ENCODE peak calls at places on chromosomes 11 and 22, in six cellular contexts. S is IMR-90, X is mesendoderm, L is mesenchymal stem cell, I is neuronal stem cell, B is H1. T is an unnamed sample.

GRCh38 chr11:112455791-112456190 is 195.1 kb upstream of the PLET1 start:
- DNase-seq in S (peak), X (no peak), L (no peak), I (no peak), B (no peak), T (no peak)

GRCh38 chr11:97111559-97111958 is 721.7 kb downstream of the JRKL start:
- DNase-seq in S (no peak), X (no peak), L (no peak), I (no peak), B (no peak), T (no peak)

GRCh38 chr11:115145316-115145715 is 358.9 kb downstream of the CADM1 start:
- DNase-seq in S (no peak), X (no peak), L (no peak), I (no peak), B (no peak), T (no peak)

GRCh38 chr11:31870609-31871309 is 59.6 kb upstream of the PAX6 start:
- DNase-seq in S (peak), X (peak), L (peak), I (peak), B (peak), T (peak)

GRCh38 chr11:94732617-94733292 is 35.4 kb upstream of the AMOTL1 start:
- DNase-seq in S (peak), X (no peak), L (peak), I (no peak), B (no peak), T (no peak)

GRCh38 chr11:122095950-122096942 is 19.8 kb downstream of the BLID start:
- DNase-seq in S (peak), X (no peak), L (peak), I (no peak), B (no peak), T (no peak)

GRCh38 chr11:59706518-59707285 is 6.9 kb downstream of the OR10V1 start:
- DNase-seq in S (peak), X (no peak), L (peak), I (no peak), B (no peak), T (no peak)

GRCh38 chr22:28369849-28370248 is 309.8 kb downstream of the TTC28 start:
- DNase-seq in S (no peak), X (peak), L (no peak), I (no peak), B (no peak), T (no peak)

GRCh38 chr22:40819741-40820140 is 595 bp upstream of the SLC25A17 start:
- DNase-seq in S (peak), X (no peak), L (peak), I (no peak), B (no peak), T (no peak)

GRCh38 chr11:12258451-12258850 is 118.9 kb upstream of the PARVA start:
- DNase-seq in S (peak), X (peak), L (peak), I (no peak), B (no peak), T (no peak)

GRCh38 chr11:128200467-128200866 is 386.9 kb downstream of the ETS1 start:
- DNase-seq in S (no peak), X (no peak), L (no peak), I (no peak), B (no peak), T (no peak)

GRCh38 chr11:27497284-27497866 is 9.2 kb downstream of the LIN7C start:
- DNase-seq in S (peak), X (no peak), L (peak), I (no peak), B (no peak), T (no peak)

GRCh38 chr22:26805131-26805530 is 147.7 kb downstream of the MIAT start:
- DNase-seq in S (peak), X (no peak), L (peak), I (no peak), B (no peak), T (no peak)

GRCh38 chr11:39668640-39669039 is 1790.8 kb downstream of the LRRC4C start:
- DNase-seq in S (no peak), X (no peak), L (peak), I (no peak), B (no peak), T (no peak)

GRCh38 chr11:64358907-64359711 is at the start of gene RPS6KA4:
- DNase-seq in S (peak), X (peak), L (peak), I (peak), B (peak), T (no peak)

GRCh38 chr11:76704171-76704948 is 33.8 kb upstream of the LRRC32 start:
- DNase-seq in S (no peak), X (peak), L (no peak), I (no peak), B (no peak), T (peak)

GRCh38 chr11:113618360-113618759 is 87.7 kb downstream of the TMPRSS5 start:
- DNase-seq in S (peak), X (no peak), L (no peak), I (no peak), B (no peak), T (no peak)

GRCh38 chr11:75495749-75496641 is 29.7 kb downstream of the GDPD5 start:
- DNase-seq in S (no peak), X (peak), L (no peak), I (no peak), B (peak), T (peak)

GRCh38 chr22:19755145-19755710 is 5.3 kb upstream of the TBX1 start:
- DNase-seq in S (no peak), X (no peak), L (no peak), I (no peak), B (peak), T (no peak)

GRCh38 chr11:27395556-27396258 is 32.7 kb upstream of the CCDC34 start:
- DNase-seq in S (peak), X (peak), L (peak), I (no peak), B (no peak), T (no peak)

GRCh38 chr11:95514386-95515145 is 275.0 kb downstream of the FAM76B start:
- DNase-seq in S (no peak), X (no peak), L (no peak), I (no peak), B (no peak), T (no peak)

GRCh38 chr22:27218012-27218483 is 560.7 kb downstream of the MIAT start:
- DNase-seq in S (no peak), X (no peak), L (peak), I (no peak), B (no peak), T (no peak)

GRCh38 chr11:5712507-5712906 is 22.9 kb downstream of the TRIM22 start:
- DNase-seq in S (peak), X (no peak), L (no peak), I (no peak), B (no peak), T (no peak)

GRCh38 chr22:18000441-18001039 is 23.8 kb downstream of the MICAL3 start:
- DNase-seq in S (no peak), X (peak), L (peak), I (peak), B (peak), T (no peak)

GRCh38 chr11:64234840-64235379 is 526 bp downstream of the VEGFB start:
- DNase-seq in S (no peak), X (no peak), L (peak), I (no peak), B (peak), T (no peak)

GRCh38 chr11:94279996-94280395 is 24.4 kb upstream of the IZUMO1R start:
- DNase-seq in S (no peak), X (no peak), L (no peak), I (no peak), B (no peak), T (no peak)

GRCh38 chr11:134071766-134072403 is 3.0 kb downstream of the JAM3 start:
- DNase-seq in S (peak), X (no peak), L (peak), I (no peak), B (no peak), T (no peak)

GRCh38 chr11:72813740-72814138 is 472 bp upstream of the ATG16L2 start:
- DNase-seq in S (peak), X (no peak), L (no peak), I (no peak), B (no peak), T (peak)

GRCh38 chr22:22752556-22753477 is 108.4 kb downstream of the GGTLC2 start:
- DNase-seq in S (peak), X (no peak), L (peak), I (no peak), B (peak), T (no peak)

GRCh38 chr22:24731786-24732185 is 42.7 kb downstream of the PIWIL3 start:
- DNase-seq in S (no peak), X (no peak), L (no peak), I (no peak), B (no peak), T (no peak)

GRCh38 chr11:111107501-111107900 is 138.0 kb upstream of the POU2AF2 start:
- DNase-seq in S (no peak), X (no peak), L (no peak), I (no peak), B (no peak), T (no peak)

GRCh38 chr11:66069715-66070603 is at the start of gene PACS1:
- DNase-seq in S (peak), X (peak), L (peak), I (no peak), B (peak), T (peak)

GRCh38 chr11:95365346-95365745 is 134.3 kb upstream of the SESN3 start:
- DNase-seq in S (no peak), X (no peak), L (no peak), I (no peak), B (no peak), T (no peak)

GRCh38 chr11:128299132-128299726 is 288.1 kb downstream of the ETS1 start:
- DNase-seq in S (peak), X (no peak), L (peak), I (no peak), B (no peak), T (no peak)

GRCh38 chr11:1087279-1087960 is 12.7 kb downstream of the MUC2 start:
- DNase-seq in S (no peak), X (no peak), L (no peak), I (no peak), B (no peak), T (no peak)
- H2BK15ac ChIP-seq in S (no peak), X (no peak), L (no peak), I (no peak), B (no peak), T (no peak)

GRCh38 chr11:110003426-110003825 is 89.8 kb upstream of the ZC3H12C start:
- DNase-seq in S (no peak), X (no peak), L (no peak), I (no peak), B (no peak), T (no peak)
- H2BK15ac ChIP-seq in S (no peak), X (no peak), L (no peak), I (no peak), B (no peak), T (no peak)

DNA sequence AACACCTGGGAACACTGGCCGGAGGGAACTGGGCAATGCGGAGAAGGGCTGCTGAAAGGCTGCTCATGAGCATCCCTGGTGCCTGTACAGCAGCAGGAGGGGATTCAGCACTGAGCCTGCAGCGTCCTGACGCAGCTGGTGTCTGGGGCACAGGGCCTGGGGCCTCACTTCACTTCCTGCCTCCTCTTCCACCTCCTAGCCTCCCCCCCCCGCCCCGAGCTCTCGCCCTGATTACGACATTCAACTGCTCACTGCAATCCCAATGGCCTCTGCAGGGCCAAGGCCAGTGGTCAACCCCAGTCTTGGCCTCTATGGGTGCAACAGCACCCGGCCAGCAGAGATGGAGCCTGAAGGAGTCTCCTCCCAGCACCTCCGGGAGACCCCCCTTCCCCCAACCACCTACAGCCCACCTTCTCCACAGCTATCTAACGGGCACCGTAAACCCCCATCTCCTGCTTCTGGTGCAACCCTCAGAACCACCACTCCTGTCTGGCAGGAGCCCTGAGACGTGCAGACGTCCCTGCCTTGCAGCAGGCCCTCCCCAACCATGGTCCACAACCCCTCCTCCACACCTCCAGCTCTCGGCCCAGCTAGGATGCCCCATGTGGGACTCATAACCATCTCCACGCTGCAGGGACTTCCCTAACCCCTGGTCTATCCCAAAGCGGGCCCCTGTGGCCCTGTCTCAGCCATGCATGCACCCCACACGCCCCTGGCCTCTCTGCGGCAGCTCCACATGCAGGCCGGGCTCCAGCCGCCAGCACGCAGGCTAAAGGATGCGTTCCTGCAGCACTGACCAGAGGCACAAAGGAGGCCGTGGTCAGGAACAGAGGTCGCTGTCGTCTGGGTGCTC is 38.2 kb downstream of the BRD1 start:
- DNase-seq in S (peak), X (peak), L (peak), I (no peak), B (no peak), T (no peak)
- H2BK15ac ChIP-seq in S (no peak), X (no peak), L (no peak), I (no peak), B (no peak), T (no peak)

GRCh38 chr11:86951706-86952105 is 3.5 kb downstream of the FZD4 start:
- DNase-seq in S (no peak), X (no peak), L (no peak), I (no peak), B (no peak), T (no peak)
- H2BK15ac ChIP-seq in S (peak), X (no peak), L (no peak), I (no peak), B (no peak), T (no peak)

DNA sequence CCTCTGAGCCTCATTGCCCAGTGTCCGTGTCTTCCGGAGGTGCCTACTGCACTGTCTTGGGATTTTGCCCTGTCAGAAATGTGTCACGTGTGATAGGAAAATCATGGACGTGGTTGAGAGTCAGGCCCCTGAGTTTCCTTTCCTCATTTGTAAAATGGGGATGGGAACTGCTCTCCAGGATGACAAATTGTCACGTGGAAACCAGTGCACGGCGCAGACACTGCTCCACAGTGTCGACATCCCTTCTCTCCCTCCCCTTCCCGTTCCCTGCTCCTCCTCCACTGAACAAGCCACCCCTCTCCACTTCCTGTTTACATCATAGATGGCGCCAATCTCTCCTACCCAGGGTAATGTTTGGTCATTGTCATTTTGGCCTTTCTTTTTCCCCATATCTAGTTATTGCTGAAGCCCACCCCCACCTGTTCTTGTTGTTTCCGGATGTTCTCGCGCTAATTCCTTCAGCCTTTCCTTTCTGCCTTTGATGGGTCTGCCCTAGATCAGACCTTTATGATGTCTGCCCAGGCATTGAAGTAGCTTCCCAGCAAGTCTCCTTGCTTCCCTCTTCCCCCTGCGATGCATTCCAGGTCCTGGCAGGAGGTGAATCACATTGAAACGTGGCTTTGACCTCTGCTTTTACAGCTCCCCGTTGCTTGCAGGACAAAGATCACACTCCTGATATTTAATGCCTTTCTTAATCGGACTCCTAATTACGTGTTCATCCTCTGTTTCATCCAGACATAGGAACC is 91.8 kb downstream of the TBC1D22A start:
- DNase-seq in S (peak), X (no peak), L (peak), I (no peak), B (no peak), T (no peak)
- H2BK15ac ChIP-seq in S (no peak), X (no peak), L (no peak), I (no peak), B (no peak), T (no peak)

DNA sequence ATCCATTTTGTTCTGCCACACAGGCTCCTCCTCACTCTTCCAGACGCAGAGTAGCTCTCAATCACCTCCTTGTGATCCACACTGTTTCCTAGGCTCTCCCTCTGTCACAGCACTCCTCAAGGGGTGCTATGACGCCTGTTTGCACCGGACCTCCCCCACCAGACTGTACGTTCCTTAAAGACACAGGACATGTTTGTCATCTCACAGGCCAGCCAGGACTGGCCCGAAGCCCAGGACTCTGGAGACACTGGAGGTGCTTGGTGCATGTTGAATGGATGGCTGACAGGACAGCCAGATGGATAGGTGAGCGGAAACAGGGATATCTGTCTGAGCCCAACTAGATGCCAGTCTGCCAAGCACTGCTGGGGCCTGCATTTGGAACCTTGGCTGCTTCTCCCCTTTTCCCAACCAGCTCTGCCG is 13.6 kb downstream of the PLA2G6 start:
- DNase-seq in S (no peak), X (no peak), L (no peak), I (no peak), B (no peak), T (no peak)
- H2BK15ac ChIP-seq in S (no peak), X (no peak), L (no peak), I (no peak), B (no peak), T (no peak)

GRCh38 chr11:102853055-102853454 is 9.6 kb upstream of the MMP3 start:
- DNase-seq in S (no peak), X (no peak), L (no peak), I (no peak), B (no peak), T (no peak)
- H2BK15ac ChIP-seq in S (no peak), X (no peak), L (no peak), I (no peak), B (no peak), T (no peak)

DNA sequence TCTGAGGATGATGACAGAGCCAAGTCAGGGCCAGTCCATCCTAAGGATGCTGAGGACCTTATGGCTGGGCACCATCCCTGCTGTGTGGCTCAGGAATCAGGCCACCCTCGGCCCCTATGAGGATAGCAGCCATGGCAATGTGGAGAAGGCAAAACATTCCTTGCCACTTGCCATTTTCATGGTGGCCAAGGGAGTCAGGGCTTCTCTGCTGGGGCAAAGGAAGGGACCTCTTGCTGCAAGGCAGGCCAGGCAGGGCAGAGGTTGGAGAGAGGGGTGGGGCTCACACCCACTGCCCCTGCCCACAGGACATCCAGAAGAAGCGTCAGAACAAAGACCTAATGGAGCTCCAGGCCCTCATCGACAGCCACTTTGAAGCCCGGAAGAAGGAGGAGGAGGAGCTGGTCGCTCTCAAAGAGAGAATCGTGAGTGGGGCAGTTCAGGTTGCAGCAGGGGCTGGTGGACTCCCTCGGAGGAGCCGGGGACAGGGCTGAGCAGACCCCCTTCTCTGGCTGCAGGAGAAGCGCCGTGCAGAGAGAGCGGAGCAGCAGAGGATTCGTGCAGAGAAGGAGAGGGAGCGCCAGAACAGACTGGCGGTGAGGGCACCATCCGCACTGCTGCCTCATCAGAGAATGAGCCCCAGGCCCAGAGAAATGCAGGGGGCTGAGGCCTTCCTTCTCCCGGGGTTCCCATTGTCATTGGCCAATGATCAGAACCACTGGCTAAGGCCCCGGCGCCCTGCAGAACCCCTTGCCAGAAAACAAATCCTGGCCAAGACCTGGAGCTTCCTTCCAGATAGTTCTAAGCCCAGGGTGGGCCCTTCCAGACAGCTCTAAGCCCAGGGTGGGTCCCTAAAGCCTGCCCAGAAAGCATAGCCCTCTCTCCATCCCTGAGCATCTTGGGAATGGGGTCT is 13.5 kb upstream of the MRPL23 start:
- DNase-seq in S (no peak), X (no peak), L (no peak), I (no peak), B (no peak), T (no peak)
- H2BK15ac ChIP-seq in S (no peak), X (no peak), L (no peak), I (peak), B (no peak), T (no peak)

GRCh38 chr11:83181815-83182214 is 11.7 kb upstream of the ANKRD42 start:
- DNase-seq in S (no peak), X (no peak), L (no peak), I (no peak), B (no peak), T (no peak)

GRCh38 chr11:83174008-83174407 is 17.1 kb downstream of the PCF11 start:
- DNase-seq in S (no peak), X (no peak), L (no peak), I (no peak), B (no peak), T (no peak)

GRCh38 chr11:83172551-83172950 is 15.6 kb downstream of the PCF11 start:
- DNase-seq in S (no peak), X (no peak), L (no peak), I (no peak), B (no peak), T (no peak)

GRCh38 chr11:83175815-83176214 is 17.7 kb upstream of the ANKRD42 start:
- DNase-seq in S (no peak), X (no peak), L (no peak), I (no peak), B (no peak), T (no peak)
- H2BK15ac ChIP-seq in S (no peak), X (no peak), L (no peak), I (no peak), B (no peak), T (no peak)

DNA sequence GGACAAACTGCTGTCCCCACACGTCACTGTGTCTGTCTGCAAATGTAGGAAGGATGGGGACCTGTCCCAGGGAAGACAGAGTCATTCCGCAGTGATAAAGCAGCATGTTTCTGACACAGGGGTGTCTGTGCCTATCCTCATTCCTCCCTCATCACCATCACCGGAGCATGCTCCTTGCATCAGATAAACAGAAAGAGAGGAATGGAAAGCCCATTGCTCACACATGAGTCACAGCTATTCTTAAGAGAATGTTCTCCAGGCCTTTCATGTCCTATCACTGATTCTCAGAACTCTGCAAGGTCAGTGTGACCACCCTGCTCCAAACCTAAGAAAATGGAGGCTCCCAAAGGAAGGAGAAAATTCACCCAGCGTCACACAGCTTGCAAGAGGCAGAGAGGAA is 38.9 kb downstream of the ZNF195 start:
- DNase-seq in S (peak), X (peak), L (peak), I (no peak), B (no peak), T (no peak)
- H2BK15ac ChIP-seq in S (no peak), X (no peak), L (no peak), I (no peak), B (no peak), T (no peak)